ENCODE peak calls at places on chromosomes 3 and 15, in seven cellular contexts. V is sigmoid colon, I is H1, W is HCT116, K is GM12878, G is transverse colon, O is esophagus muscularis mucosa. L is an unnamed sample.

GRCh38 chr15:39061952-39062464 is 497.4 kb upstream of the RASGRP1 start:
- DNase-seq in V (no peak), I (peak; percentile 5), W (no peak), K (no peak), G (no peak), O (no peak), L (no peak)

GRCh38 chr3:37546876-37547275 is 314.8 kb upstream of the CTDSPL start:
- DNase-seq in V (no peak), I (no peak), W (no peak), K (no peak), G (no peak), O (no peak), L (no peak)

GRCh38 chr3:195239121-195239520 is 31.8 kb downstream of the XXYLT1 start:
- DNase-seq in V (no peak), I (no peak), W (no peak), K (no peak), G (no peak), O (peak; percentile 53), L (no peak)

GRCh38 chr3:123072152-123072551 is 5.3 kb downstream of the PDIA5 start:
- DNase-seq in V (no peak), I (no peak), W (no peak), K (no peak), G (no peak), O (no peak), L (no peak)

GRCh38 chr3:43620953-43621405 is 832 bp downstream of the ANO10 start:
- DNase-seq in V (no peak), I (no peak), W (no peak), K (no peak), G (no peak), O (no peak), L (no peak)

GRCh38 chr3:54999801-55000200 is 71.9 kb upstream of the LRTM1 start:
- DNase-seq in V (no peak), I (no peak), W (no peak), K (no peak), G (no peak), O (peak; percentile 83), L (no peak)

GRCh38 chr3:192422998-192423349 is 304.4 kb downstream of the FGF12 start:
- DNase-seq in V (no peak), I (no peak), W (no peak), K (no peak), G (no peak), O (no peak), L (no peak)

GRCh38 chr3:28989646-28990089 is 291.2 kb upstream of the RBMS3 start:
- DNase-seq in V (no peak), I (no peak), W (no peak), K (peak; percentile 32), G (no peak), O (no peak), L (no peak)

GRCh38 chr3:164814106-164814505 is 264.2 kb downstream of the SI start:
- DNase-seq in V (no peak), I (no peak), W (no peak), K (no peak), G (no peak), O (no peak), L (no peak)

GRCh38 chr15:81255596-81255995 is 58.9 kb downstream of the IL16 start:
- DNase-seq in V (no peak), I (no peak), W (no peak), K (no peak), G (no peak), O (no peak), L (no peak)

GRCh38 chr3:11140054-11140712 is 14.1 kb upstream of the HRH1 start:
- DNase-seq in V (no peak), I (no peak), W (no peak), K (peak; percentile 61), G (peak; percentile 80), O (no peak), L (peak; percentile 18)

GRCh38 chr3:172542089-172542488 is 18.9 kb upstream of the TNFSF10 start:
- DNase-seq in V (no peak), I (no peak), W (no peak), K (no peak), G (no peak), O (no peak), L (no peak)

GRCh38 chr3:50571486-50571885 is 2.2 kb downstream of the HEMK1 start:
- DNase-seq in V (no peak), I (no peak), W (no peak), K (no peak), G (no peak), O (no peak), L (no peak)

GRCh38 chr3:115040673-115041286 is 106.3 kb downstream of the ZBTB20 start:
- DNase-seq in V (no peak), I (no peak), W (peak; percentile 16), K (peak; percentile 2), G (peak; percentile 20), O (no peak), L (no peak)

GRCh38 chr3:71444028-71444860 is 139.3 kb downstream of the FOXP1 start:
- DNase-seq in V (no peak), I (no peak), W (no peak), K (peak; percentile 82), G (peak; percentile 64), O (no peak), L (peak; percentile 86)

GRCh38 chr3:188322135-188322892 is 168.4 kb downstream of the LPP start:
- DNase-seq in V (no peak), I (no peak), W (no peak), K (no peak), G (no peak), O (no peak), L (no peak)

DNA sequence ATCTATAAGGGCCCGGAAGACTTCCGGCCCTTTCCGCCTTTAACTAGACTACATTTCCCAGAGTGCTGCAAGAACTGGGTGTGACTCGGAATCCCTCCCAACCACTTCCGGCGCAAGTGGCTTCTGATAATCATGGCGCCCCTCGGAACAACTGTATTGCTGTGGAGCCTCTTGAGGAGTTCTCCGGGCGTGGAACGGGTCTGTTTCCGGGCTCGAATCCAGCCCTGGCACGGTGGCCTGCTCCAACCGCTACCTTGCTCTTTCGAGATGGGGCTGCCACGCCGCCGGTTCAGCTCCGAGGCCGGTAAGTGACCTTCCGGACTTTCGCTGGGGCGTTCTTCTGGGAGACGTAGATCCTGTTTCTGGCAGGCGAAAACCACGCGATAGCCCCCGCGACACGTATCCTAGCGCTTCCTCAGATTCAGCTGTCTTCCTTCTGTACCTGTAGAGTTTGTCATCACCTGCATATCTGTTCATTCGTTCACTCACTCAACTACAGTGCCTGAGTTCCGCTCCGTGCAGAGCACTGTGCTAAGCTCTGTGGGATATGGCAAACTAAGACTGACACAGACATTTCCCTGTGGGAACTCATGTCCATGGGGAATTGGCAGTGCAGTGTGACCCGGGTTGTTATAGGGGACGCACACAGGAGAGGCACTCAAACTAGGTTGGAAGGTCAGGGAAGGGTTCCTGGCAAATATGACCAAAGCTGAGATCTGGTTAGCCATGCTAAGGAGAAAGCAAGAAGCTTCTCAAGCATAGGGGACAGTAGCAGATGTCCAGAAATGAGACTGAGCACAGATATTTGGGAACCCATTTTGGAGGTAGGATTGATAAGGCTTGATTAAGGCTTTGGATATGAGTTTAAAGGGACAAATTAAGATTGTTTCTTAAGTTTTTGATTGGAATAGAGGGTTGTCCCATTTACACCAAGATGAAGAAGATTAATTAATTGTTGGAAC is at the start of gene MRPS22:
- DNase-seq in V (peak; percentile 87), I (peak; percentile 49), W (peak; percentile 88), K (peak; percentile 65), G (peak; percentile 84), O (no peak), L (peak; percentile 83)
- TF ChIP-seq POLR2A in V (no peak), I (peak; percentile 73), W (no peak), K (peak; percentile 85), G (peak; percentile 36), O (no peak), L (peak; percentile 76)

DNA sequence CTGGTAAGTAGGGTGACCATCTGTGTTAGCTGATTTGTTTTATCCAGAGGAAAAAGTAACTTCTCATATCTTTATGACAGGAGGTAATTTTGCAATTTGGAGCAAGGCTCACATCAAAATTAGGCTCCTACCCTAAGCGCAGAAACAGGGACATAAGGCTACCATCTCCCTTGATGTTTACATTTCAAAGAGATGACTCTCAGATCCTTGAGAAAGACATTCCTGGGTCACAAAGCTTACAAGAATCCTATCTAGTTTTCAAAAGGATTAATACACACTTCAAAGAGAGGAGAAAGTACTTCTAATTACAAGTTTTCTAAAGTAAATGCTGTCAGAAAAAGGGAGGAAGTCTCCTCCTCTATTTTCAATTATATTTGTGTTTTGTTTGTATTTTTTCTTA is 7.0 kb downstream of the ZPLD1 start:
- DNase-seq in V (no peak), I (no peak), W (no peak), K (no peak), G (no peak), O (no peak), L (no peak)
- H3K27me3 ChIP-seq in V (no peaks in the 10 kb centered on the region), I (peaks cover 1% of the 10 kb centered on the region), W (no peaks in the 10 kb centered on the region), K (no peaks in the 10 kb centered on the region), G (no peaks in the 10 kb centered on the region), O (no peaks in the 10 kb centered on the region), L (no peaks in the 10 kb centered on the region)

GRCh38 chr15:57134877-57135276 is 216.4 kb downstream of the TCF12 start:
- DNase-seq in V (no peak), I (no peak), W (no peak), K (no peak), G (no peak), O (no peak), L (no peak)
- TF ChIP-seq POLR2AphosphoS5 in V (no peak), I (no peak), W (no peak), K (no peak), G (no peak), O (no peak), L (no peak)

DNA sequence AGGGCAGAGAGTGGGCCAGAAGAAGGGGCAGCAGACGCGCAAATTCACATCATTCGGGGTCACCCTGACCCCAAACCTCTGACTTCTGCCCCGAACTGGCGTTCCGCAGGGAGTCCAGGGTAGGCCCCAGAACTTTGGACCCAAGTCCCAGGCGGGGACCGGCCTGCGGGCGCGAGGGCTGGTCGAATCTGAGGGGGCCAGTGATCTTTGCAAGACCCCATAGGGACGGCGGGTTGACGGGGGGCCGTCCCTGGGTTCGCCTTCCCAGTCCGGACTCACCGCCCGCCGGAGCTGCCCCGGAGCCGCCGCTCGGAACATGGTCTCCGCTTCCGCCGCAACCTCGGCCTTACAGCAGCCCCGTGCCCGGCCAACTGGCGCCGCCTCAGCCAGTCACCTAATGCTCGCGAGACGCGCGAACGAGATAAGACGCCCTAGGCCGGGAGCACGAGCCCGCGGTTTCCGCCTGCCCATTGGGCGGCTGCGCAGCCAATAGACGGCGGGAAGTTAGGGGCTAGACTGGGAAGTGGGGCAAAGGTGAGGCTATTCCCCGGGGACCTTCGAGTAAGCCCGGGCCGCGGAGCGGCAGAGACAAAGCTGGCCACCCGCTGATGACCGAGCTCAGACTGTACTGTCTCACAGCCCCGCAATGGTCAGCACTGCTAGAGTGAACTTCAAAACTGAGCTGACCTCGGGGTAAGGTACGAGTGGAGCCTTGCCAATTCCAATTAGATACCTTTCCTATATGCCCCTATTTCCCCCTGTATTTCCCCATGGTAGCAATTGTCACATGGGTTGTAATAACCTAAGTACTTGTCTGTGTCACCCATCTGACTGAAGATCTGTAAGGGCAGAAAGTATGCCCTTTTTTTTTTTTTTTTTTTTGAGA is at the start of gene ETFA:
- DNase-seq in V (peak; percentile 99), I (peak; percentile 89), W (peak; percentile 87), K (peak; percentile 91), G (peak; percentile 98), O (peak; percentile 98), L (peak; percentile 94)
- TF ChIP-seq POLR2A in V (peak; percentile 90), I (peak; percentile 95), W (peak; percentile 79), K (peak; percentile 100), G (peak; percentile 97), O (peak; percentile 87), L (peak; percentile 96)

DNA sequence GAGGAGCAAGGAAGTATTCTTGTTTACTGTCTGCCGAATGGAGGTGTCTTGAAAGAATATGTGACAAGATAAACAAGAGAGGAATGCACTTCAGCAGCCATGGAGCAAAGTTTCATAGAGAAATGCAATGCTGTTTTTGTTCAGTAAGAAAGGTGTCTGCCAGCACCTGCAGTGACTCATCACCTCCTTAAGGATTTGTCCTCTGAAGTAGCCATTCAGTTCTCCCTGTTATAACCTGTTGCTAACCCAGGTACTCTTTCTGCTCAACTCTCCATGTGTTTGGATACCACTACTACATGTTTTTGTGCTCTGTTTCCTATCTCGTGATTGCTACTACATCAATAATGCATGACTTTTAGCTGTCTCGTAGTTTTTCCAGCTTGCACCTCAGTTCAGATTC is 328.9 kb downstream of the CHL1 start:
- DNase-seq in V (no peak), I (no peak), W (no peak), K (no peak), G (no peak), O (no peak), L (no peak)
- H3K27me3 ChIP-seq in V (no peaks in the 10 kb centered on the region), I (peaks cover 1% of the 10 kb centered on the region), W (no peaks in the 10 kb centered on the region), K (no peaks in the 10 kb centered on the region), G (no peaks in the 10 kb centered on the region), O (no peaks in the 10 kb centered on the region), L (no peaks in the 10 kb centered on the region)